ENCODE peak calls at places on chromosomes 5 and 9, in seven cellular contexts. One of them, this sample, is unnamed.

GRCh38 chr9:35910613-35911488 is 1.6 kb downstream of the SPAAR start:
- DNase-seq in K562: peak; percentile 44
- DNase-seq in IMR-90: peak; percentile 52
- DNase-seq in CD4-positive, alpha-beta memory T cell: peak; percentile 77
- DNase-seq in ovary: no peak
- DNase-seq in left ventricle myocardium inferior: peak; percentile 39
- DNase-seq in right cardiac atrium: peak; percentile 25
- DNase-seq in this sample: peak; percentile 76

GRCh38 chr5:68534131-68534940 is 318.8 kb downstream of the PIK3R1 start:
- DNase-seq in K562: no peak
- DNase-seq in IMR-90: no peak
- DNase-seq in CD4-positive, alpha-beta memory T cell: no peak
- DNase-seq in ovary: peak; percentile 57
- DNase-seq in left ventricle myocardium inferior: peak; percentile 25
- DNase-seq in right cardiac atrium: peak; percentile 23
- DNase-seq in this sample: peak; percentile 49

GRCh38 chr5:78778538-78778937 is 130.0 kb upstream of the LHFPL2 start:
- DNase-seq in K562: no peak
- DNase-seq in IMR-90: peak; percentile 81
- DNase-seq in CD4-positive, alpha-beta memory T cell: no peak
- DNase-seq in ovary: no peak
- DNase-seq in left ventricle myocardium inferior: no peak
- DNase-seq in right cardiac atrium: no peak
- DNase-seq in this sample: no peak

GRCh38 chr9:69056416-69056815 is 20.9 kb downstream of the FXN start:
- DNase-seq in K562: no peak
- DNase-seq in IMR-90: no peak
- DNase-seq in CD4-positive, alpha-beta memory T cell: no peak
- DNase-seq in ovary: no peak
- DNase-seq in left ventricle myocardium inferior: no peak
- DNase-seq in right cardiac atrium: no peak
- DNase-seq in this sample: no peak

GRCh38 chr5:167065784-167066183 is 1225.7 kb upstream of the WWC1 start:
- DNase-seq in K562: no peak
- DNase-seq in IMR-90: no peak
- DNase-seq in CD4-positive, alpha-beta memory T cell: no peak
- DNase-seq in ovary: no peak
- DNase-seq in left ventricle myocardium inferior: no peak
- DNase-seq in right cardiac atrium: no peak
- DNase-seq in this sample: no peak

GRCh38 chr5:127695336-127695735 is 7.9 kb upstream of the CCDC192 start:
- DNase-seq in K562: no peak
- DNase-seq in IMR-90: no peak
- DNase-seq in CD4-positive, alpha-beta memory T cell: no peak
- DNase-seq in ovary: no peak
- DNase-seq in left ventricle myocardium inferior: no peak
- DNase-seq in right cardiac atrium: no peak
- DNase-seq in this sample: no peak

GRCh38 chr9:123048748-123049147 is 15.3 kb downstream of the GPR21 start:
- DNase-seq in K562: no peak
- DNase-seq in IMR-90: peak; percentile 60
- DNase-seq in CD4-positive, alpha-beta memory T cell: no peak
- DNase-seq in ovary: no peak
- DNase-seq in left ventricle myocardium inferior: no peak
- DNase-seq in right cardiac atrium: no peak
- DNase-seq in this sample: no peak

GRCh38 chr9:125429476-125430160 is 168.0 kb downstream of the GAPVD1 start:
- DNase-seq in K562: no peak
- DNase-seq in IMR-90: no peak
- DNase-seq in CD4-positive, alpha-beta memory T cell: no peak
- DNase-seq in ovary: no peak
- DNase-seq in left ventricle myocardium inferior: no peak
- DNase-seq in right cardiac atrium: no peak
- DNase-seq in this sample: no peak

GRCh38 chr5:68196876-68197275 is 18.7 kb upstream of the PIK3R1 start:
- DNase-seq in K562: no peak
- DNase-seq in IMR-90: no peak
- DNase-seq in CD4-positive, alpha-beta memory T cell: no peak
- DNase-seq in ovary: no peak
- DNase-seq in left ventricle myocardium inferior: no peak
- DNase-seq in right cardiac atrium: no peak
- DNase-seq in this sample: no peak

GRCh38 chr5:124996764-124997077 is 250.3 kb upstream of the ZNF608 start:
- DNase-seq in K562: no peak
- DNase-seq in IMR-90: peak; percentile 56
- DNase-seq in CD4-positive, alpha-beta memory T cell: no peak
- DNase-seq in ovary: no peak
- DNase-seq in left ventricle myocardium inferior: no peak
- DNase-seq in right cardiac atrium: no peak
- DNase-seq in this sample: no peak

GRCh38 chr9:92726971-92727715 is 37.5 kb downstream of the BICD2 start:
- DNase-seq in K562: no peak
- DNase-seq in IMR-90: peak; percentile 56
- DNase-seq in CD4-positive, alpha-beta memory T cell: no peak
- DNase-seq in ovary: no peak
- DNase-seq in left ventricle myocardium inferior: peak; percentile 52
- DNase-seq in right cardiac atrium: peak; percentile 55
- DNase-seq in this sample: no peak

GRCh38 chr5:96338089-96338488 is 95.0 kb downstream of the PCSK1 start:
- DNase-seq in K562: no peak
- DNase-seq in IMR-90: no peak
- DNase-seq in CD4-positive, alpha-beta memory T cell: no peak
- DNase-seq in ovary: no peak
- DNase-seq in left ventricle myocardium inferior: no peak
- DNase-seq in right cardiac atrium: no peak
- DNase-seq in this sample: no peak

GRCh38 chr5:136205061-136205702 is 12.2 kb upstream of the SMIM32 start:
- DNase-seq in K562: no peak
- DNase-seq in IMR-90: no peak
- DNase-seq in CD4-positive, alpha-beta memory T cell: no peak
- DNase-seq in ovary: no peak
- DNase-seq in left ventricle myocardium inferior: no peak
- DNase-seq in right cardiac atrium: no peak
- DNase-seq in this sample: peak; percentile 3

GRCh38 chr5:24005384-24005783 is 498.0 kb downstream of the PRDM9 start:
- DNase-seq in K562: no peak
- DNase-seq in IMR-90: no peak
- DNase-seq in CD4-positive, alpha-beta memory T cell: no peak
- DNase-seq in ovary: no peak
- DNase-seq in left ventricle myocardium inferior: no peak
- DNase-seq in right cardiac atrium: no peak
- DNase-seq in this sample: no peak

GRCh38 chr9:116543731-116544400 is 143.2 kb upstream of the TRIM32 start:
- DNase-seq in K562: no peak
- DNase-seq in IMR-90: peak; percentile 78
- DNase-seq in CD4-positive, alpha-beta memory T cell: no peak
- DNase-seq in ovary: no peak
- DNase-seq in left ventricle myocardium inferior: peak; percentile 66
- DNase-seq in right cardiac atrium: peak; percentile 71
- DNase-seq in this sample: no peak

GRCh38 chr9:34171753-34172535 is 6.9 kb upstream of the UBAP1 start:
- DNase-seq in K562: no peak
- DNase-seq in IMR-90: no peak
- DNase-seq in CD4-positive, alpha-beta memory T cell: peak; percentile 70
- DNase-seq in ovary: no peak
- DNase-seq in left ventricle myocardium inferior: no peak
- DNase-seq in right cardiac atrium: peak; percentile 20
- DNase-seq in this sample: no peak

GRCh38 chr9:72680593-72681317 is 159.3 kb downstream of the TMC1 start:
- DNase-seq in K562: no peak
- DNase-seq in IMR-90: no peak
- DNase-seq in CD4-positive, alpha-beta memory T cell: no peak
- DNase-seq in ovary: no peak
- DNase-seq in left ventricle myocardium inferior: no peak
- DNase-seq in right cardiac atrium: no peak
- DNase-seq in this sample: peak; percentile 88

GRCh38 chr5:142542906-142543305 is 143.0 kb downstream of the FGF1 start:
- DNase-seq in K562: no peak
- DNase-seq in IMR-90: peak; percentile 55
- DNase-seq in CD4-positive, alpha-beta memory T cell: no peak
- DNase-seq in ovary: no peak
- DNase-seq in left ventricle myocardium inferior: no peak
- DNase-seq in right cardiac atrium: no peak
- DNase-seq in this sample: no peak

GRCh38 chr5:142540774-142541466 is 145.0 kb downstream of the FGF1 start:
- DNase-seq in K562: no peak
- DNase-seq in IMR-90: peak; percentile 74
- DNase-seq in CD4-positive, alpha-beta memory T cell: no peak
- DNase-seq in ovary: no peak
- DNase-seq in left ventricle myocardium inferior: peak; percentile 66
- DNase-seq in right cardiac atrium: peak; percentile 41
- DNase-seq in this sample: no peak

GRCh38 chr5:142545653-142546322 is 140.1 kb downstream of the FGF1 start:
- DNase-seq in K562: no peak
- DNase-seq in IMR-90: peak; percentile 84
- DNase-seq in CD4-positive, alpha-beta memory T cell: no peak
- DNase-seq in ovary: no peak
- DNase-seq in left ventricle myocardium inferior: no peak
- DNase-seq in right cardiac atrium: no peak
- DNase-seq in this sample: no peak

GRCh38 chr5:142544946-142545652 is 140.8 kb downstream of the FGF1 start:
- DNase-seq in K562: no peak
- DNase-seq in IMR-90: peak; percentile 54
- DNase-seq in CD4-positive, alpha-beta memory T cell: no peak
- DNase-seq in ovary: no peak
- DNase-seq in left ventricle myocardium inferior: no peak
- DNase-seq in right cardiac atrium: no peak
- DNase-seq in this sample: no peak

DNA sequence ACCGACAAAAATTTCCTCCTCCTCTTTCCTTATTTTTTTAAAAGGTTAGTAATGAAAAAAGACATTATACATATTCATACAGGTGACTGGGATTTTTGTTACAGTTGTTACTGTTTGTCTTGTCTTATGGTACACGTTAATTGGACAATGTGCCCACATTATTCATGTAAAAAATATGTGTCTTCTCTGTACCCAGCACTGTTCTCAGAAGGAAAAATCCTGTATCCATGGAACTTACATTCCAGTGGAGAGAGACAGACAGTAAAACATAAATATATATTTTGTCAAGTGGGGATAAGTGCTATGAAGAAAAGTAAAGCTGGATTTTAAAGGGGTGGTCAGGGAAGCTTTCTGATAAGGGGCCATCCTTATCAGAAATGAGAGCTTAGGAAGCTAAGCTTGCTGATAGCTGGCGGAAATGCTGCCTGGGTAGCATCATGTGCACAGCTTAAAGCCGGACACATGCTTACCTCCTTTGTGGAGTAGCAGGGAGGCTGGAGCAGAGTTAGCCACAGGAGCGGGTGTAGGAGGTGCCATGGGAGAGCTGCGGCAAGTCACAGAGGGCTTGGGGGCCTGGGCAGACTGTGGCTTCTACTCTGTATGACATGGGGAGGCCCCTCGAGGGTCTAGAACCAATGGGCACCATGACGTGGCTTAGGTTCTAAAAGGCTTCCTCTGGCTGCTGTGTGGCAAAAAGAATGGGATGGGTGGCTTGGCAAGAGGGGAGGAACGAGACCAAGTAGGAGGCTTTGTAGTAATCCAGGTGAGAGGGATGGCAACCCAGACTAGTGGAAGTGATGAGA is 141.7 kb downstream of the FGF1 start:
- DNase-seq in K562: no peak
- DNase-seq in IMR-90: peak; percentile 51
- DNase-seq in CD4-positive, alpha-beta memory T cell: no peak
- DNase-seq in ovary: no peak
- DNase-seq in left ventricle myocardium inferior: no peak
- DNase-seq in right cardiac atrium: no peak
- DNase-seq in this sample: no peak
- H3K4me1 ChIP-seq in K562: peaks cover 6% of the 10 kb centered on the region
- H3K4me1 ChIP-seq in IMR-90: peaks cover 20% of the 10 kb centered on the region
- H3K4me1 ChIP-seq in CD4-positive, alpha-beta memory T cell: no peaks in the 10 kb centered on the region
- H3K4me1 ChIP-seq in ovary: no peaks in the 10 kb centered on the region
- H3K4me1 ChIP-seq in left ventricle myocardium inferior: peaks cover 77% of the 10 kb centered on the region
- H3K4me1 ChIP-seq in right cardiac atrium: peaks cover 5% of the 10 kb centered on the region
- H3K4me1 ChIP-seq in this sample: peaks cover 3% of the 10 kb centered on the region

DNA sequence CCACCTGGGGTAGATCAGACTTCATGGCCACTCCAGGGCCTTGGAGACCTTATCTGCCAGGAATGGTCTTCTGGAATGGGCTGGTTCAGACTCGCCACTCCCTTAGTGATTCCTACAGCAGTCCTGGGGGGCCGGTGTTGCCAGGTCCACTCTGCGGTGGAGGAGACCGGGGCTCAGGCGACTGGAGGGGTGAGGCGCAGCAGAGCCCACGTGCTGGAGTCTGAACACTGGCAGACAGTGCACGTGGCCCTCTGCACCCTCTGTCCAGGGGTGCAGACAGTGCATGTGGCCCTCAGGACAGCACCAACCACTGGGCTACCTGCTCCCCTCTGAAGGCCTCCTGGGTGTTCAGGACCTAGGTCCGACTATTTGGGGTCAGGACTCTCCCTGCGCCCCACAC is 94.8 kb upstream of the PHYKPL start:
- DNase-seq in K562: no peak
- DNase-seq in IMR-90: no peak
- DNase-seq in CD4-positive, alpha-beta memory T cell: no peak
- DNase-seq in ovary: no peak
- DNase-seq in left ventricle myocardium inferior: no peak
- DNase-seq in right cardiac atrium: no peak
- DNase-seq in this sample: no peak
- H3K4me1 ChIP-seq in K562: no peaks in the 10 kb centered on the region
- H3K4me1 ChIP-seq in IMR-90: no peaks in the 10 kb centered on the region
- H3K4me1 ChIP-seq in CD4-positive, alpha-beta memory T cell: no peaks in the 10 kb centered on the region
- H3K4me1 ChIP-seq in ovary: no peaks in the 10 kb centered on the region
- H3K4me1 ChIP-seq in left ventricle myocardium inferior: peaks cover 29% of the 10 kb centered on the region
- H3K4me1 ChIP-seq in right cardiac atrium: peaks cover 5% of the 10 kb centered on the region
- H3K4me1 ChIP-seq in this sample: no peaks in the 10 kb centered on the region

GRCh38 chr5:177091232-177091631 is 4.5 kb downstream of the FGFR4 start:
- DNase-seq in K562: no peak
- DNase-seq in IMR-90: no peak
- DNase-seq in CD4-positive, alpha-beta memory T cell: no peak
- DNase-seq in ovary: no peak
- DNase-seq in left ventricle myocardium inferior: no peak
- DNase-seq in right cardiac atrium: no peak
- DNase-seq in this sample: no peak

GRCh38 chr5:177087707-177088005 is 941 bp downstream of the FGFR4 start:
- DNase-seq in K562: no peak
- DNase-seq in IMR-90: no peak
- DNase-seq in CD4-positive, alpha-beta memory T cell: no peak
- DNase-seq in ovary: no peak
- DNase-seq in left ventricle myocardium inferior: no peak
- DNase-seq in right cardiac atrium: no peak
- DNase-seq in this sample: peak; percentile 65

GRCh38 chr5:177090813-177091212 is 4.1 kb downstream of the FGFR4 start:
- DNase-seq in K562: no peak
- DNase-seq in IMR-90: no peak
- DNase-seq in CD4-positive, alpha-beta memory T cell: no peak
- DNase-seq in ovary: no peak
- DNase-seq in left ventricle myocardium inferior: no peak
- DNase-seq in right cardiac atrium: no peak
- DNase-seq in this sample: no peak

GRCh38 chr5:177089146-177089545 is 2.4 kb downstream of the FGFR4 start:
- DNase-seq in K562: peak; percentile 20
- DNase-seq in IMR-90: no peak
- DNase-seq in CD4-positive, alpha-beta memory T cell: no peak
- DNase-seq in ovary: peak; percentile 74
- DNase-seq in left ventricle myocardium inferior: peak; percentile 59
- DNase-seq in right cardiac atrium: peak; percentile 71
- DNase-seq in this sample: no peak

GRCh38 chr5:177089825-177090641 is 3.3 kb downstream of the FGFR4 start:
- DNase-seq in K562: no peak
- DNase-seq in IMR-90: no peak
- DNase-seq in CD4-positive, alpha-beta memory T cell: no peak
- DNase-seq in ovary: no peak
- DNase-seq in left ventricle myocardium inferior: no peak
- DNase-seq in right cardiac atrium: no peak
- DNase-seq in this sample: no peak
- H3K4me1 ChIP-seq in K562: peaks cover 21% of the 10 kb centered on the region
- H3K4me1 ChIP-seq in IMR-90: peaks cover 18% of the 10 kb centered on the region
- H3K4me1 ChIP-seq in CD4-positive, alpha-beta memory T cell: peaks cover 8% of the 10 kb centered on the region
- H3K4me1 ChIP-seq in ovary: peaks cover 31% of the 10 kb centered on the region
- H3K4me1 ChIP-seq in left ventricle myocardium inferior: peaks cover 43% of the 10 kb centered on the region
- H3K4me1 ChIP-seq in right cardiac atrium: peaks cover 14% of the 10 kb centered on the region
- H3K4me1 ChIP-seq in this sample: no peaks in the 10 kb centered on the region

GRCh38 chr5:56588636-56589485 is 226.5 kb upstream of the MAP3K1 start:
- DNase-seq in K562: no peak
- DNase-seq in IMR-90: no peak
- DNase-seq in CD4-positive, alpha-beta memory T cell: peak; percentile 85
- DNase-seq in ovary: peak; percentile 13
- DNase-seq in left ventricle myocardium inferior: peak; percentile 74
- DNase-seq in right cardiac atrium: peak; percentile 72
- DNase-seq in this sample: peak; percentile 53
- H3K4me1 ChIP-seq in K562: no peaks in the 10 kb centered on the region
- H3K4me1 ChIP-seq in IMR-90: peaks cover 5% of the 10 kb centered on the region
- H3K4me1 ChIP-seq in CD4-positive, alpha-beta memory T cell: peaks cover 52% of the 10 kb centered on the region
- H3K4me1 ChIP-seq in ovary: peaks cover 4% of the 10 kb centered on the region
- H3K4me1 ChIP-seq in left ventricle myocardium inferior: peaks cover 48% of the 10 kb centered on the region
- H3K4me1 ChIP-seq in right cardiac atrium: peaks cover 11% of the 10 kb centered on the region
- H3K4me1 ChIP-seq in this sample: peaks cover 2% of the 10 kb centered on the region

This sample was measured in endodermal cell.